ENCODE peak calls at places on chromosomes 7 and 10, in five cellular contexts. E is HCT116, N is SK-N-SH, P is K562, J is H1. R is an unnamed sample.

GRCh38 chr7:36906956-36907355 is 182.7 kb upstream of the AOAH start:
- DNase-seq in E (no peak), N (no peak), P (no peak), J (no peak), R (no peak)

GRCh38 chr10:7590271-7590670 is 76.5 kb downstream of the ITIH5 start:
- DNase-seq in E (no peak), N (no peak), P (no peak), J (no peak), R (no peak)

GRCh38 chr10:13969118-13969791 is 361.5 kb downstream of the FRMD4A start:
- DNase-seq in E (no peak), N (no peak), P (no peak), J (no peak), R (no peak)

GRCh38 chr10:118506835-118507234 is 88.6 kb downstream of the PRLHR start:
- DNase-seq in E (no peak), N (no peak), P (no peak), J (no peak), R (no peak)

GRCh38 chr7:86904949-86905834 is 154.3 kb downstream of the ELAPOR2 start:
- DNase-seq in E (no peak), N (peak), P (peak), J (no peak), R (peak)

GRCh38 chr7:23055582-23056178 is 41.8 kb upstream of the HYCC1 start:
- DNase-seq in E (peak), N (peak), P (peak), J (no peak), R (peak)

GRCh38 chr7:37105119-37105518 is 343.5 kb downstream of the ELMO1 start:
- DNase-seq in E (no peak), N (no peak), P (no peak), J (no peak), R (no peak)

GRCh38 chr7:87934699-87935372 is 785 bp downstream of the ADAM22 start:
- DNase-seq in E (no peak), N (peak), P (no peak), J (no peak), R (peak)

GRCh38 chr7:155464948-155465739 is 7.2 kb downstream of the EN2 start:
- DNase-seq in E (no peak), N (peak), P (no peak), J (no peak), R (no peak)

GRCh38 chr10:106106114-106106513 is 1058.4 kb downstream of the SORCS1 start:
- DNase-seq in E (no peak), N (no peak), P (no peak), J (no peak), R (no peak)

GRCh38 chr7:1246871-1247526 is 14.3 kb downstream of the UNCX start:
- DNase-seq in E (no peak), N (no peak), P (no peak), J (no peak), R (no peak)

GRCh38 chr7:143345428-143345900 is 17.0 kb downstream of the FAM131B start:
- DNase-seq in E (peak), N (peak), P (peak), J (peak), R (no peak)

GRCh38 chr7:101743241-101743994 is 74.0 kb upstream of the CUX1 start:
- DNase-seq in E (no peak), N (peak), P (peak), J (peak), R (peak)

GRCh38 chr7:131861620-131862346 is 305.4 kb upstream of the PODXL start:
- DNase-seq in E (no peak), N (no peak), P (no peak), J (no peak), R (no peak)

GRCh38 chr7:26891400-26892355 is 27.3 kb upstream of the SKAP2 start:
- DNase-seq in E (no peak), N (no peak), P (no peak), J (no peak), R (no peak)

GRCh38 chr10:58258977-58259692 is 8.6 kb downstream of the IPMK start:
- DNase-seq in E (no peak), N (no peak), P (no peak), J (no peak), R (peak)

GRCh38 chr7:1874522-1875389 is 204.7 kb downstream of the ELFN1 start:
- DNase-seq in E (no peak), N (no peak), P (no peak), J (no peak), R (no peak)

GRCh38 chr7:80312139-80312661 is 177.6 kb downstream of the GNAI1 start:
- DNase-seq in E (no peak), N (no peak), P (no peak), J (no peak), R (peak)

GRCh38 chr7:94324380-94325120 is 70.1 kb upstream of the COL1A2 start:
- DNase-seq in E (no peak), N (peak), P (no peak), J (no peak), R (no peak)

GRCh38 chr7:157224627-157225026 is 85.9 kb downstream of the UBE3C start:
- DNase-seq in E (no peak), N (peak), P (no peak), J (no peak), R (peak)

GRCh38 chr7:128247640-128248194 is 6.6 kb downstream of the LEP start:
- DNase-seq in E (peak), N (no peak), P (peak), J (no peak), R (no peak)

GRCh38 chr7:25068814-25069213 is 56.2 kb downstream of the CYCS start:
- DNase-seq in E (no peak), N (no peak), P (peak), J (no peak), R (no peak)

GRCh38 chr10:79400567-79401004 is 44.8 kb downstream of the ZCCHC24 start:
- DNase-seq in E (peak), N (peak), P (peak), J (no peak), R (peak)

GRCh38 chr10:132850896-132851295 is 64.9 kb upstream of the NKX6-2 start:
- DNase-seq in E (no peak), N (no peak), P (no peak), J (no peak), R (no peak)

GRCh38 chr10:43689618-43689954 is 40.9 kb upstream of the ZNF32 start:
- DNase-seq in E (no peak), N (peak), P (peak), J (no peak), R (peak)

GRCh38 chr7:24882989-24883631 is 96.9 kb downstream of the OSBPL3 start:
- DNase-seq in E (no peak), N (no peak), P (no peak), J (no peak), R (no peak)

GRCh38 chr10:99975106-99975829 is 34.5 kb downstream of the DNMBP start:
- DNase-seq in E (no peak), N (no peak), P (no peak), J (no peak), R (no peak)

GRCh38 chr10:689433-690226 is at the start of gene DIP2C:
- DNase-seq in E (peak), N (peak), P (no peak), J (no peak), R (peak)

GRCh38 chr10:53356616-53357349 is 584.2 kb upstream of the MBL2 start:
- DNase-seq in E (no peak), N (no peak), P (no peak), J (no peak), R (no peak)

GRCh38 chr10:124701435-124701834 is 42.7 kb downstream of the FAM53B start:
- DNase-seq in E (no peak), N (no peak), P (no peak), J (no peak), R (no peak)

GRCh38 chr10:110181451-110181850 is 26.0 kb upstream of the MXI1 start:
- DNase-seq in E (no peak), N (peak), P (no peak), J (no peak), R (no peak)

GRCh38 chr7:152081088-152081487 is 55.6 kb downstream of the GALNT11 start:
- DNase-seq in E (no peak), N (no peak), P (no peak), J (no peak), R (peak)

GRCh38 chr7:150396426-150397375 is 17.6 kb downstream of the ZNF775 start:
- DNase-seq in E (no peak), N (no peak), P (no peak), J (no peak), R (no peak)

GRCh38 chr7:157418204-157419029 is 81.6 kb downstream of the DNAJB6 start:
- DNase-seq in E (no peak), N (peak), P (no peak), J (no peak), R (no peak)

GRCh38 chr7:14596421-14596820 is 306.1 kb downstream of the DGKB start:
- DNase-seq in E (no peak), N (no peak), P (no peak), J (no peak), R (no peak)

GRCh38 chr10:4459531-4459930 is 366.5 kb upstream of the AKR1E2 start:
- DNase-seq in E (no peak), N (no peak), P (no peak), J (no peak), R (no peak)

GRCh38 chr10:45602082-45602730 is 70.4 kb downstream of the ZFAND4 start:
- DNase-seq in E (no peak), N (no peak), P (no peak), J (no peak), R (no peak)
- TF ChIP-seq JUND in E (no peak), N (no peak), P (no peak), J (no peak), R (no peak)

DNA sequence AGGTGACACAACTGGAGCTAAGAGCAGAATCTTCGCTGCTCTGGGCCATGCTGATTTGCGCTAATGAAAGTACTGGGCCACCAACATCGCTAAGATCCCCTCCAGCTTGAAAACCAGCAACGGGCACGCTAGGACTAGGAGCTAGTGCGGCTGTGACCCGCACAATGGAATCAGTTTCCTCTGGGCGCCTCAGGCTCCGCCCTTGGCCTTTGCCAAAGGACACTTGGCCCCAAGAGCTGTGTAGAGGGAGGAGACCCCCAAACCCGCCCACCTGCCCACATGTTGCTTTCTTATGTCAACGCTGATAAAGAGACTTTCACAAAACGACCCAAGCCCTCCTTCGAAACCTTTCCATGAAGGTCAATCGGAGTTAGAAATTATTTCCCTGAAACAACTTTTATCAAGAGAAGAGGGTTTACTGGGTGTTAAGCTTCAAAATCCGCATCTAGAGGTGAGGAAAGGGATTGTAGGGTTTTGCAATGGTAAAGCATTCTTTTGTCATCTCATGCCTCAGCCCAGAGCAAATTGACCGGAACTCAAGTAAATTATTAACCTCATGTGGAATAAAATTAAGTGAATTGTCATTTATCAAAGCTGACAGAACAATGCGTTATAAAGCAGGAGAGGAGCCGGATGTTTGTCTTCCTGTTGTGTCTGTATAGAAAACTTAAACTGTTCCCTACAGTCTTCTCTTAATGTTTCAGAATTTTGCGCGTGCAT is 9.4 kb downstream of the ABCB5 start:
- DNase-seq in E (no peak), N (no peak), P (no peak), J (no peak), R (no peak)
- TF ChIP-seq JUND in E (no peak), N (no peak), P (no peak), J (no peak), R (no peak)

GRCh38 chr7:31327071-31327470 is 13.5 kb downstream of the NEUROD6 start:
- DNase-seq in E (no peak), N (no peak), P (no peak), J (no peak), R (no peak)
- TF ChIP-seq JUND in E (no peak), N (no peak), P (no peak), J (no peak), R (no peak)

DNA sequence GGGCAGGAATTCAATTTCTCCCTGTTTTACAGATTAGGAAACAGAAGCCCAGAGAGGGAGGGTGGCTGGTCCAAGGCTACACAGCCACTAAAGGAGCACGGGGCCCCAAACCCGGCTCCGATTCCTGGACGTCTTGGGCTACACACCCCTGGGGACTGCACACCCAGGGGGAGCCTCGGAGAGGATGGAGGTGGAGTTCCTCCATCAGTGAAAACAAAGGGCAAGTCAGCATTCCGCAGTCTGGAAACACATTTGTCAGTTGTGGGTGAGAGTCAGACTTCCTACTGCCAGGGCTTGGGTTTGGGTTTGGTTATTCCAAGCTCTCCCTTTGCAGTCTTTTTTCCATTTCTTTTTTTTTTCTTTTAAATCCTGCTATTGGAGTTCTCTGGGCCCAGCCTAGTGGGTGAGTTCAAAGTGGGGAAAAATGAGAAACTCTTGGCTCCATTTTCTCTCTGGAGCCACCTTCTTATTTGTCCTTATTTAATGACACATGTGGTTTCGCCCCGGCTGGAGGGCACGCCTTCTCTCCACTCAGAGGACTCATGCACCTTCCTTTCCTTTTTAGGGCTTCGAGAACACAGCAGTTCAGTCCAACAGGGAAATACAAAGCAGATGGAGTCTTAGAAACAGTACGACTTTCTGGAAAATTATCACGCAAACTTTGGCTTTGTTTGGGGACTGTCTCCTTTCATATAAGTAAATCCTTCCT is 59.8 kb upstream of the AQP1 start:
- DNase-seq in E (no peak), N (no peak), P (no peak), J (no peak), R (no peak)
- TF ChIP-seq JUND in E (no peak), N (no peak), P (no peak), J (no peak), R (no peak)

GRCh38 chr7:33727415-33727814 is 177.9 kb upstream of the BMPER start:
- DNase-seq in E (no peak), N (no peak), P (no peak), J (no peak), R (no peak)
- TF ChIP-seq JUND in E (no peak), N (no peak), P (no peak), J (no peak), R (no peak)

DNA sequence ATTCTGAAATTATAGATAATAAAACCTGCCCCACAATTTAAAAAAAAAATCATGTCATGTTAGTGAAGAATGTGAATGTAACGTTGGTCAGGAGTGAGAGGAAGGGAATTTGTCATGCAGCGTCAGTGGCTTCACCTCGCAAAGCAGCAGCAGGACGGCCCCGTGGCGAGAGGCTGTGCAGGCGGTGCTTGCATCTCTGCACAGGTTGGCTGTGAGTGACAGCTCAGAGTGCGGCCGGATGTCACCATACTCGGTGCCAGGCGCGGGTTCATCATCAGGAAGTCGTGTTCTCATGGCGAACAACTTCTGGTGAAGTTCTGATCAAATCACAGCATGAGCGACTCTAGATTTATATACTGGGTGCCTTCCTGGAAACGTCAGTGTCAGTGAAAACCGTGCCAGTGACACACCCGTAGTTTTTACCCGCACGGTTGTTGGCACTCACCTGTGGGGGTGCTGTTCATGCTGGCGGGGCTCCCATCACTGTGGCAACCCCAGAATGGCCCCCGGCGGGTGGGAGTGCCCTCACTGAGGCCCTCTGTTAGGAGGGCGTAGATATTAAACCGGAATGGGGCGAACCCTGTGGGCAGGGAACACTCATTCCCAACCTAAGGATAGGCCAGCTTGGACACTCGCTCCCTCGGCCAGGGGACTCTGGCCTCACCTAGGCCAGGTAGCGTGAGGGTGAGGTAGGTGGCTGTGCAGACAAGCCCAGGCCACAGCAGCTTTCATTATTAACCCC is 120.3 kb downstream of the CYTH3 start:
- DNase-seq in E (no peak), N (no peak), P (no peak), J (no peak), R (no peak)
- TF ChIP-seq JUND in E (no peak), N (no peak), P (no peak), J (no peak), R (no peak)

DNA sequence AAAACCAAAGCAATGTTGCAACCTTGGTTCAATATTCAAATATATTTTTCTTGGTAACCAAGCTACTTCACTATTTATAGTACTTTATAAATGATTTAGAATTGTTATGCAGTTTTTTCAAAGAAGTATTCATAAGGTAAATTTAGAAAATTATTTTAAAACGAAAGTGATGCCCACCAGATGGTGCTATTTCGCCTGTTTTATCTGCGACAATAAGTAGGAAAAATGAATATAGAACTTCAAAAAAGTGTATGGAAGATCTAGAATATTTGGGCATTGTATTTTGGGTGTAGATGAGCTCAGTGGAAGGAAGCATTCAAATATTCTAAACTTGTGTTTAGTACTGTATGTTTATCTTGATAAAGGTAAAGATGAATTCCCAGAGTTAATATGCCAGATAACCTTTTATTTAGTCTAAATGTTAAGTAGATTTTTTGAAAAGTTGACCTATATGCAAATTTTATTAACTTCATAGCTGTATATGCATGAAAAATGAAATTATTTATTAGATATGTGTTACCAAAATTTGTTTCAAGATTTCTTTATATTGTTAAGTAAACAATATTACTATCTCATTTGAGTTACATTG is 93.2 kb downstream of the ADK start:
- DNase-seq in E (peak), N (peak), P (no peak), J (no peak), R (no peak)
- TF ChIP-seq JUND in E (no peak), N (no peak), P (no peak), J (no peak), R (no peak)

GRCh38 chr7:92720604-92721350 is 115.6 kb downstream of the CDK6 start:
- DNase-seq in E (no peak), N (no peak), P (no peak), J (no peak), R (no peak)

GRCh38 chr7:92722541-92722940 is 113.8 kb downstream of the CDK6 start:
- DNase-seq in E (no peak), N (no peak), P (no peak), J (no peak), R (no peak)

GRCh38 chr7:92725161-92725925 is 111.0 kb downstream of the CDK6 start:
- DNase-seq in E (no peak), N (no peak), P (no peak), J (no peak), R (no peak)

GRCh38 chr7:92723205-92723604 is 113.2 kb downstream of the CDK6 start:
- DNase-seq in E (no peak), N (no peak), P (no peak), J (no peak), R (no peak)

DNA sequence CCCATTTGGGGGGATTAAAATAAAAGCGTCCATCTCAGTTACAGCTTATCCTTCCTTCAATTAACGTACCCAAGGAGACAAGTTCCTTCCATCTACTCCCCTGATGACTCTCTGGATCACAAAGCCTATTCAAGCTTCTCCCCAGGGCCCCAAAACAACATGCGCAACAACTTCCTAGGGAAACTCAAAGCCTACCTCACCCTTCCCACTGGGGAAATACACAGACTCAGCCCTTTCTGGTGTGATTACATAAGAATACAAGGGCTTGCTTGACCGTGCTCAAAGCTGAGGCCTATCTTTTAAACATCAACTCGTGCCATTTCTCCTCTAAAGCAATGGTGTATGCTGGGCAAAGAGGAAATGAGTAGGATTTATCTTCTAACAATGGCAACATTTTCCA is 112.4 kb downstream of the CDK6 start:
- DNase-seq in E (no peak), N (no peak), P (no peak), J (peak), R (no peak)
- TF ChIP-seq JUND in E (no peak), N (no peak), P (no peak), J (peak), R (no peak)

R was measured in T47D.